ENCODE peak calls at places on chromosomes 1 and 21, in eight cellular contexts. O, Z, V, P, C, F, J and R are unnamed samples.

GRCh38 chr1:83999316-83999819 is 436 bp upstream of the TTLL7 start:
- DNase-seq in O (peak; percentile 89), Z (no peak), V (peak; percentile 88), P (peak; percentile 70), C (peak; percentile 77), F (no peak), J (peak; percentile 8), R (no peak)

GRCh38 chr1:189596197-189596596 is 881.5 kb downstream of the BRINP3 start:
- DNase-seq in O (no peak), Z (no peak), V (no peak), P (no peak), C (no peak), F (no peak), J (no peak), R (no peak)

GRCh38 chr1:225519166-225519863 is 91.5 kb upstream of the LBR start:
- DNase-seq in O (no peak), Z (no peak), V (no peak), P (no peak), C (no peak), F (no peak), J (no peak), R (no peak)

GRCh38 chr1:215636258-215636965 is 69.3 kb downstream of the KCTD3 start:
- DNase-seq in O (peak; percentile 69), Z (no peak), V (no peak), P (no peak), C (no peak), F (no peak), J (no peak), R (no peak)

GRCh38 chr21:39885119-39885848 is 18.0 kb downstream of the PCP4 start:
- DNase-seq in O (peak; percentile 81), Z (no peak), V (no peak), P (peak; percentile 39), C (no peak), F (no peak), J (no peak), R (no peak)

GRCh38 chr21:42199488-42200463 is 19.2 kb upstream of the ABCG1 start:
- DNase-seq in O (no peak), Z (no peak), V (peak; percentile 21), P (no peak), C (peak; percentile 49), F (peak; percentile 61), J (peak; percentile 92), R (peak; percentile 43)

GRCh38 chr1:58765016-58765415 is 18.8 kb downstream of the JUN start:
- DNase-seq in O (no peak), Z (no peak), V (no peak), P (no peak), C (peak; percentile 28), F (no peak), J (no peak), R (no peak)

GRCh38 chr1:186494832-186495271 is 33.9 kb upstream of the PDC start:
- DNase-seq in O (no peak), Z (no peak), V (no peak), P (no peak), C (peak; percentile 64), F (no peak), J (no peak), R (peak; percentile 94)

GRCh38 chr1:2049517-2050481 is at the start of gene PRKCZ:
- DNase-seq in O (no peak), Z (peak; percentile 92), V (peak; percentile 98), P (peak; percentile 83), C (peak; percentile 99), F (peak; percentile 92), J (no peak), R (peak; percentile 70)

GRCh38 chr21:42309753-42310213 is 5.4 kb downstream of the TFF3 start:
- DNase-seq in O (no peak), Z (peak; percentile 47), V (peak; percentile 79), P (peak; percentile 52), C (peak; percentile 64), F (peak; percentile 61), J (peak; percentile 7), R (no peak)

GRCh38 chr1:94672001-94672400 is 130.4 kb upstream of the F3 start:
- DNase-seq in O (no peak), Z (no peak), V (no peak), P (no peak), C (no peak), F (no peak), J (no peak), R (no peak)

GRCh38 chr1:20063861-20064292 is 6.1 kb upstream of the PLA2G5 start:
- DNase-seq in O (no peak), Z (no peak), V (no peak), P (no peak), C (peak; percentile 88), F (no peak), J (no peak), R (peak; percentile 22)

GRCh38 chr1:91731815-91732214 is 154.1 kb downstream of the TGFBR3 start:
- DNase-seq in O (no peak), Z (peak; percentile 27), V (no peak), P (no peak), C (peak; percentile 71), F (peak; percentile 75), J (no peak), R (no peak)

GRCh38 chr1:197619008-197619640 is 156.2 kb downstream of the DENND1B start:
- DNase-seq in O (no peak), Z (no peak), V (no peak), P (no peak), C (peak; percentile 30), F (no peak), J (no peak), R (no peak)

GRCh38 chr1:245588250-245588649 is 433.5 kb downstream of the KIF26B start:
- DNase-seq in O (no peak), Z (no peak), V (peak; percentile 22), P (no peak), C (no peak), F (no peak), J (no peak), R (no peak)

GRCh38 chr1:73593804-73594203 is 604.2 kb downstream of the LRRIQ3 start:
- DNase-seq in O (no peak), Z (no peak), V (no peak), P (no peak), C (peak; percentile 13), F (no peak), J (no peak), R (peak; percentile 39)
- H3K27ac ChIP-seq in O (peak overlapping the region; percentile 43), Z (no peak overlapping the region), V (peak overlapping the region; percentile 53), P (no peak overlapping the region), C (no peak overlapping the region), F (no peak overlapping the region), J (no peak overlapping the region), R (peak overlapping the region; percentile 68)

GRCh38 chr1:26961826-26962225 is 1.6 kb upstream of the KDF1 start:
- DNase-seq in O (no peak), Z (no peak), V (no peak), P (no peak), C (peak; percentile 88), F (no peak), J (peak; percentile 52), R (peak; percentile 60)

GRCh38 chr1:26960625-26960966 is 328 bp upstream of the KDF1 start:
- DNase-seq in O (no peak), Z (no peak), V (no peak), P (no peak), C (no peak), F (no peak), J (no peak), R (no peak)

GRCh38 chr1:26959722-26960624 is at the start of gene KDF1:
- DNase-seq in O (no peak), Z (peak; percentile 36), V (peak; percentile 95), P (no peak), C (peak; percentile 90), F (peak; percentile 72), J (no peak), R (peak; percentile 45)

GRCh38 chr1:26957306-26957705 is 3.0 kb downstream of the KDF1 start:
- DNase-seq in O (no peak), Z (no peak), V (no peak), P (no peak), C (no peak), F (no peak), J (no peak), R (no peak)

GRCh38 chr1:26959270-26959669 is 998 bp downstream of the KDF1 start:
- DNase-seq in O (no peak), Z (no peak), V (no peak), P (no peak), C (no peak), F (no peak), J (no peak), R (no peak)
- H3K27ac ChIP-seq in O (no peak overlapping the region), Z (no peak overlapping the region), V (no peak overlapping the region), P (no peak overlapping the region), C (no peak overlapping the region), F (no peak overlapping the region), J (no peak overlapping the region), R (peak overlapping the region; percentile 82)

GRCh38 chr1:223209293-223209898 is 66.3 kb upstream of the TLR5 start:
- DNase-seq in O (no peak), Z (no peak), V (no peak), P (no peak), C (no peak), F (no peak), J (no peak), R (no peak)
- H3K27ac ChIP-seq in O (no peak overlapping the region), Z (no peak overlapping the region), V (no peak overlapping the region), P (no peak overlapping the region), C (no peak overlapping the region), F (no peak overlapping the region), J (no peak overlapping the region), R (no peak overlapping the region)

GRCh38 chr1:214445201-214445600 is 106.2 kb downstream of the PTPN14 start:
- DNase-seq in O (no peak), Z (no peak), V (no peak), P (no peak), C (peak; percentile 46), F (no peak), J (no peak), R (no peak)
- H3K27ac ChIP-seq in O (no peak overlapping the region), Z (no peak overlapping the region), V (no peak overlapping the region), P (no peak overlapping the region), C (peak overlapping the region; percentile 95), F (no peak overlapping the region), J (no peak overlapping the region), R (peak overlapping the region; percentile 92)